ENCODE peak calls at places on chromosomes 3 and 15, in four cellular contexts. D is IMR-90, J is K562, Y is GM12878. S is an unnamed sample.

GRCh38 chr15:95174281-95174680 is 942.9 kb downstream of the MCTP2 start:
- DNase-seq in D (peak; percentile 6), J (no peak), Y (no peak), S (no peak)

GRCh38 chr3:171257251-171258179 is 202.7 kb downstream of the TNIK start:
- DNase-seq in D (peak; percentile 65), J (no peak), Y (peak; percentile 76), S (no peak)

GRCh38 chr3:81871358-81872152 is 110.1 kb upstream of the GBE1 start:
- DNase-seq in D (no peak), J (no peak), Y (no peak), S (no peak)

GRCh38 chr3:33884204-33884561 is 85.8 kb downstream of the PDCD6IP start:
- DNase-seq in D (no peak), J (peak; percentile 73), Y (no peak), S (peak; percentile 57)

GRCh38 chr3:191026746-191027145 is 164.3 kb upstream of the GMNC start:
- DNase-seq in D (no peak), J (no peak), Y (no peak), S (no peak)

GRCh38 chr3:51711352-51712019 is 4.6 kb downstream of the GRM2 start:
- DNase-seq in D (no peak), J (no peak), Y (no peak), S (no peak)

GRCh38 chr3:93988283-93988682 is 8.3 kb downstream of the ARL13B start:
- DNase-seq in D (peak; percentile 36), J (no peak), Y (no peak), S (no peak)

GRCh38 chr15:53837263-53837662 is 77.8 kb upstream of the WDR72 start:
- DNase-seq in D (no peak), J (no peak), Y (no peak), S (peak; percentile 18)

GRCh38 chr3:149224736-149225594 is 3.3 kb upstream of the CP start:
- DNase-seq in D (peak; percentile 92), J (no peak), Y (peak; percentile 92), S (peak; percentile 86)

GRCh38 chr3:169615833-169616232 is 47.7 kb downstream of the MECOM start:
- DNase-seq in D (no peak), J (no peak), Y (no peak), S (no peak)

GRCh38 chr3:52063026-52063723 is 6.8 kb upstream of the DUSP7 start:
- DNase-seq in D (no peak), J (no peak), Y (no peak), S (no peak)

GRCh38 chr3:36461588-36461987 is 81.3 kb downstream of the STAC start:
- DNase-seq in D (peak; percentile 5), J (no peak), Y (no peak), S (no peak)

GRCh38 chr3:183449391-183449790 is 21.0 kb upstream of the MCF2L2 start:
- DNase-seq in D (peak; percentile 38), J (peak; percentile 31), Y (no peak), S (no peak)

GRCh38 chr15:100308222-100309007 is 33.4 kb downstream of the ADAMTS17 start:
- DNase-seq in D (no peak), J (no peak), Y (no peak), S (no peak)

GRCh38 chr15:66619152-66619903 is 53.5 kb upstream of the LCTL start:
- DNase-seq in D (peak; percentile 68), J (peak; percentile 65), Y (no peak), S (peak; percentile 83)

GRCh38 chr3:138944842-138945645 is 1.9 kb downstream of the FOXL2 start:
- DNase-seq in D (no peak), J (peak; percentile 51), Y (no peak), S (no peak)

GRCh38 chr15:77915261-77915960 is 162.1 kb downstream of the TBC1D2B start:
- DNase-seq in D (no peak), J (no peak), Y (no peak), S (no peak)

GRCh38 chr3:135896613-135897012 is 68.9 kb upstream of the PPP2R3A start:
- DNase-seq in D (peak; percentile 48), J (no peak), Y (no peak), S (no peak)

GRCh38 chr15:88686166-88686565 is 47.4 kb downstream of the ISG20 start:
- DNase-seq in D (no peak), J (no peak), Y (no peak), S (no peak)

GRCh38 chr15:33679065-33679464 is 289.2 kb upstream of the CHRM5 start:
- DNase-seq in D (no peak), J (no peak), Y (no peak), S (no peak)

GRCh38 chr15:40911139-40911538 is 16.9 kb downstream of the VPS18 start:
- DNase-seq in D (no peak), J (no peak), Y (no peak), S (no peak)

GRCh38 chr15:47586653-47587224 is 130.6 kb upstream of the SEMA6D start:
- DNase-seq in D (no peak), J (no peak), Y (no peak), S (no peak)

GRCh38 chr15:80978685-80979084 is 10.9 kb downstream of the MESD start:
- DNase-seq in D (peak; percentile 61), J (peak; percentile 47), Y (no peak), S (no peak)

GRCh38 chr15:100725121-100726069 is 123.0 kb downstream of the ASB7 start:
- DNase-seq in D (peak; percentile 93), J (no peak), Y (no peak), S (no peak)

GRCh38 chr3:82342521-82342920 is 581.1 kb upstream of the GBE1 start:
- DNase-seq in D (no peak), J (no peak), Y (no peak), S (no peak)

GRCh38 chr3:44104043-44104442 is 137.6 kb upstream of the TOPAZ1 start:
- DNase-seq in D (no peak), J (no peak), Y (no peak), S (no peak)

DNA sequence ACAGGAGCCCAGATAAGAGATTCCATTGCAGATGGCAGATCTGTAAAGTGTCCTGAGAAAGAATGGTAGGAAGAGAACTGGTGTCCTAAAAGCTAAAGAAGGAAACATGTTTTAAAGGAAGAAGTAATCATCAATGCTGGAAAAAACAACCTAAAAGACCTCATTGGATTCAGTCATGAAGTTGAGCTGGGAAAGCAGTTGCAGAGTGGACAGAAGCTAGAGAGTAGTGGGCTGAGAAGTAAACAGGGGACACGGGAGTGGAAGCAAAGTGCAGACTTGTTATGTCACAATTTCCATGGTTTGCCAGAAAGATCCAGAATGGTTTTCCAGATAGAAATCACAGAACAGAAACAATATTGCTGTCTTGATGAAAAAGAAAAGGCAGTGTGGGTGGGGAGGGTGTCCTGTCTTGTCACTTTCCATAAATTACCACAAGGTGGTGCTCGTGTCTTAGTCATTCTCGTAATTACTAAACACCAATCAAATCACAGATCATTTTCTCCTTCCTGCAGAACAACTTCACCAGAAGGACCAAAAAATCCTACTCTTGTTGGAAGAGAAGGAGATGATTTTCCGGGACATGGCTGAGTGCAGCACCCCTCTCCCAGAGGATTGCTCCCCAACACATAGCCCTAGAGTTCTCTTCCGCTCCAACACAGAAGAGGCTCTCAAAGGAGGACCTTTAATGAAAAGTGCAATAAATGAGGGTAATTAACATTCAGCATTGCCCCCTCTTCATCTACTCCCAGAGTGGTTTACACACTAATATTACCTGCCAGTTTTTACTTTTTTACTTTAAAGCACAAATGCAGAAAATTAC is 64.5 kb downstream of the KLHL25 start:
- DNase-seq in D (peak; percentile 71), J (peak; percentile 65), Y (no peak), S (peak; percentile 73)
- TF ChIP-seq ELK1 in D (no peak), J (no peak), Y (no peak), S (no peak)

GRCh38 chr3:62525276-62525675 is 151.9 kb upstream of the FEZF2 start:
- DNase-seq in D (peak; percentile 2), J (no peak), Y (no peak), S (no peak)
- TF ChIP-seq ELK1 in D (no peak), J (no peak), Y (no peak), S (no peak)

DNA sequence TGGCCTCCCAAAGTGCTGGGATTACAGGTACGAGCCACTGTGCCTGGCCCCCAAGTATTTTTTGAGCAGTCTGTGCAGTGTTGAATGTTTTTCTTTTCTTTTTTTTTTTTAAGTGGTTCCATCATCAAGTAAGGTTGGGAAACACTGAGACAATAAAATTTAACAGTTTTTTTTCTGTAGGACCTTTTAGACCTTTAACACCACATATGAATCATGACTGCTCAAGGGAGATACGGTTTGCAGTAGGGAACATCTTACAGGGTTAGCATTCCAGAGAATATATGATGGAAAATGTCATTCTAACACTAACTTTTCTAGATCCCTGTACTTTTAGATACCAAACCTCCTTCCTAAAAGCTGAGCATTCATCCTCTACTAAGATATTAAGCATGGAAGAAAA is 41.7 kb downstream of the SNX4 start:
- DNase-seq in D (peak; percentile 66), J (no peak), Y (no peak), S (no peak)
- TF ChIP-seq ELK1 in D (no peak), J (no peak), Y (no peak), S (no peak)

GRCh38 chr3:106759686-106760085 is 617.6 kb upstream of the CCDC54 start:
- DNase-seq in D (peak; percentile 14), J (no peak), Y (no peak), S (no peak)

GRCh38 chr3:106750092-106750491 is 627.1 kb upstream of the CCDC54 start:
- DNase-seq in D (no peak), J (no peak), Y (no peak), S (no peak)

GRCh38 chr3:106758459-106758858 is 618.8 kb upstream of the CCDC54 start:
- DNase-seq in D (no peak), J (no peak), Y (no peak), S (no peak)

DNA sequence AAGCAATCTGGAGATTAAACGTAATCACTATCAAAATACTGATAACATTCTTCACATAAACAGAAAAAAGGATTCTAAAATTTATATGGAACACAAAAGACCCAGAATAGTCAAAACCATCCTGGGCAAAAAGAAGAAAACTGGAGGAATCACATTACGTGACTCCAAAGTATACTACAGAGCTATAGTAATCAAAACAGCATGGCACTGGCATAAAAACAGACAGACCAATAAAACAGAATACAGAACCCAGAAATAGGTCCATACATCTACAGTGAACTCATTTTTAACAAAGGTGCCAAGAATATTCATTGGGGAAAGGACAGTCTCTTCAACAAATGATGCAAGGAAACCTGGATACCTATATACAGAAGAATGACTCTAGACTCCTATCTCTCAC is 621.9 kb upstream of the CCDC54 start:
- DNase-seq in D (no peak), J (no peak), Y (no peak), S (no peak)
- TF ChIP-seq ELK1 in D (no peak), J (no peak), Y (no peak), S (no peak)

DNA sequence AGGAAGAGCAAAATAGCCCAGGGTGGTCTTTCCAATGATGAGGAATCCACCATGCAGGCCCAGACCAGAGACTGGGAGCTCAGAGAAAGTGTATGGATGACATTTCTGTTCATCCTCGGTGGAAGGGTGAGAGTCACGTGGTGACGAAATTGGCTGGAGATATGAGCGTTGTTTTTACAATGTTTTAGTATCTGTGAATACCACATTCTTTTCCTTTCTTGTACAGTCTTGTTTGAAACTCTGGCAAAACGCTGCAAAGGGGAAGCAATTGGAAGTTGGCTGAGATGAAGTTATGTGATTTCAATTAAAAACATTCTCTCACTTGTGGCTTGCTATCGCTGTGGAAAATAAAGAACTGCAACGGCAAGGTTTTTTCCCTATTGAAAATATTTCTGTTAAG is 137.5 kb downstream of the MAGI1 start:
- DNase-seq in D (no peak), J (no peak), Y (no peak), S (no peak)
- TF ChIP-seq ELK1 in D (no peak), J (no peak), Y (no peak), S (no peak)

DNA sequence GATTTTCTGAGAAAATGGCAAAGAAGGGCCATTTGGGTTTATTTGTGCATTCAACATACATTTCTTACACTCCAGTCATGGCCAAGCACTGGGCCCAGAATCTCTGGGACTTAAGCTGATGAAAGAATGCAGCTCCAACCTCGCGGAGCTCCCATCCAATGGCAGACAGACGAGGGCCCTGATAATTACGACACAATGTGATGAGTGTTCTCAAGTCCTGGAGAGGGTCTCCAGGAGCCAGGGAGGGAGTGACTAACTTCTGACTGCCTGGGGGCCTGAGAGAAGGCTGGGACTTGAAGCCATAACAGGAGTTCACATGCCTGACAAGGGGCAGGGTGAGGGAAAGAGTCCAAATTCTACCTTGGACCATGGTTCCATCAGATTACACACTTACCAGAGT is 42.6 kb upstream of the BNC1 start:
- DNase-seq in D (no peak), J (no peak), Y (no peak), S (no peak)
- TF ChIP-seq ELK1 in D (no peak), J (no peak), Y (no peak), S (no peak)